ENCODE peak calls at places on chromosomes 13 and 19, in nine cellular contexts. D is pancreas, N is psoas muscle, A is lower lobe of right lung, B is SK-N-SH, G is upper lobe of left lung, Y is kidney epithelial cell, O is GM12865, X is fibroblast of pulmonary artery. U is an unnamed sample.

GRCh38 chr19:45130888-45131615 is 29.7 kb downstream of the NKPD1 start:
- DNase-seq in D (no peak), N (no peak), A (no peak), B (no peak), G (no peak), Y (peak; percentile 34), O (peak; percentile 53), X (no peak), U (no peak)

GRCh38 chr19:33298146-33298911 is 4.0 kb downstream of the CEBPA start:
- DNase-seq in D (no peak), N (no peak), A (peak; percentile 80), B (peak; percentile 41), G (peak; percentile 90), Y (no peak), O (no peak), X (no peak), U (no peak)

GRCh38 chr19:920051-920857 is 3.1 kb downstream of the KISS1R start:
- DNase-seq in D (peak; percentile 62), N (no peak), A (no peak), B (no peak), G (peak; percentile 91), Y (no peak), O (peak; percentile 74), X (peak; percentile 30), U (no peak)

GRCh38 chr19:19554074-19555023 is 16.3 kb downstream of the CILP2 start:
- DNase-seq in D (no peak), N (peak; percentile 57), A (peak; percentile 74), B (peak; percentile 86), G (peak; percentile 79), Y (no peak), O (peak; percentile 64), X (peak; percentile 47), U (no peak)

GRCh38 chr19:2627319-2627829 is 75.1 kb downstream of the GNG7 start:
- DNase-seq in D (peak; percentile 85), N (peak; percentile 87), A (peak; percentile 78), B (no peak), G (peak; percentile 83), Y (peak; percentile 99), O (peak; percentile 67), X (peak; percentile 96), U (peak; percentile 41)

GRCh38 chr19:48329167-48329891 is 4.0 kb downstream of the EMP3 start:
- DNase-seq in D (no peak), N (no peak), A (no peak), B (no peak), G (no peak), Y (no peak), O (peak; percentile 77), X (peak; percentile 44), U (peak; percentile 60)

GRCh38 chr19:45455707-45456499 is 11.9 kb upstream of the FOSB start:
- DNase-seq in D (peak; percentile 99), N (peak; percentile 94), A (peak; percentile 94), B (peak; percentile 71), G (peak; percentile 94), Y (peak; percentile 98), O (peak; percentile 67), X (peak; percentile 99), U (peak; percentile 94)

GRCh38 chr19:5843295-5843927 is 3.9 kb upstream of the FUT6 start:
- DNase-seq in D (no peak), N (no peak), A (no peak), B (no peak), G (peak; percentile 74), Y (no peak), O (no peak), X (no peak), U (no peak)

GRCh38 chr13:43545317-43545874 is 241.4 kb downstream of the ENOX1 start:
- DNase-seq in D (no peak), N (no peak), A (no peak), B (no peak), G (peak; percentile 3), Y (no peak), O (no peak), X (peak; percentile 72), U (peak; percentile 19)

GRCh38 chr13:27921421-27921960 is 1.7 kb downstream of the PDX1 start:
- DNase-seq in D (no peak), N (no peak), A (no peak), B (peak; percentile 34), G (no peak), Y (no peak), O (no peak), X (no peak), U (no peak)

GRCh38 chr13:81540777-81541176 is 1199.9 kb upstream of the SPRY2 start:
- DNase-seq in D (no peak), N (no peak), A (no peak), B (peak; percentile 1), G (no peak), Y (no peak), O (no peak), X (no peak), U (no peak)
- H3K4me3 ChIP-seq in D (no peak overlapping the region), N (no peak overlapping the region), A (no peak overlapping the region), B (peak overlapping the region; percentile 19), G (no peak overlapping the region), Y (no peak overlapping the region), O (no peak overlapping the region), X (no peak overlapping the region), U (no peak overlapping the region)

GRCh38 chr19:18158471-18158870 is 5.5 kb downstream of the PIK3R2 start:
- DNase-seq in D (no peak), N (no peak), A (no peak), B (no peak), G (no peak), Y (no peak), O (no peak), X (no peak), U (no peak)

GRCh38 chr19:18159810-18160209 is 6.8 kb downstream of the PIK3R2 start:
- DNase-seq in D (no peak), N (no peak), A (no peak), B (no peak), G (no peak), Y (no peak), O (no peak), X (no peak), U (no peak)

GRCh38 chr19:18161691-18162039 is 8.7 kb downstream of the PIK3R2 start:
- DNase-seq in D (no peak), N (no peak), A (no peak), B (no peak), G (peak; percentile 49), Y (no peak), O (no peak), X (no peak), U (no peak)

GRCh38 chr19:18160441-18160791 is 7.5 kb downstream of the PIK3R2 start:
- DNase-seq in D (no peak), N (no peak), A (no peak), B (no peak), G (no peak), Y (no peak), O (no peak), X (no peak), U (no peak)

DNA sequence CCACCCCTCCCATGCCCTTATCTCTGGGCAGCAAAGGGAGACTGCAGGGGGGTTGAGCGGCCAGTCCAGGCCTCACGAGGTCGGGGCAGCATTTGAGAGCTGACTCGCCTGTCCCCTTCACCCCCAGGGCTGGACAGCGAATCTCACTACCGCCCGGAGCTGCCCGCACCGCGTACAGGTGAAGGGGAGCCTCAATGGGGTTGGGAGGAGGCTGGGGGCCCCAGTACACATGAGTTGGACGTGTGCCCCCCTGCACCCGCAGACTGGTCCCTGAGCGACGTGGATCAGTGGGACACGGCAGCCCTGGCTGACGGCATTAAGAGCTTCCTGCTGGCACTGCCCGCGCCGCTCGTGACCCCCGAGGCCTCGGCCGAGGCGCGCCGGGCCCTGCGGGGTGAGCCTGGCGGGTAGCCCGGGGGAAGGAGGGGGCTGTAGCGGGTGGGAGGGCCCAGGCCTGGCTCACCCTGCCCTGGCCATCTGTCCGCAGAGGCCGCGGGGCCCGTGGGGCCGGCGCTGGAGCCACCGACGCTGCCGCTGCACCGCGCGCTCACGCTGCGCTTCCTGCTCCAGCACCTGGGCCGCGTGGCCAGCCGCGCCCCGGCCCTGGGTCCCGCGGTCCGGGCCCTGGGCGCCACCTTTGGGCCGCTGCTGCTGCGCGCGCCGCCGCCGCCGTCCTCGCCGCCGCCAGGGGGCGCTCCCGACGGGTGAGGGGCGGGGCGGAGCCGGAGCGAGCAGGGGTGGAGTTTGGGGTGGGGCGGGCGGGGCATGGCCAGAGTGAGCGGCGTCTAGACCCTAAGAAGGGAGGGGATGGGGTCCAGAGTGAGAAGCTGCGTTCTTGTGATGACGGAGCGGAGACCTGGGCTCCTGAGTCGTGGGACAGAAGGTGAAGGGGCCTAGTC is 8.1 kb downstream of the PIK3R2 start:
- DNase-seq in D (peak; percentile 62), N (peak; percentile 79), A (peak; percentile 82), B (peak; percentile 97), G (peak; percentile 97), Y (no peak), O (peak; percentile 85), X (peak; percentile 57), U (peak; percentile 78)
- TF ChIP-seq CTCF in D (peak; percentile 48), N (peak; percentile 87), A (peak; percentile 65), B (no peak), G (peak; percentile 91), Y (peak; percentile 26), O (peak; percentile 66), X (no peak), U (peak; percentile 96)

DNA sequence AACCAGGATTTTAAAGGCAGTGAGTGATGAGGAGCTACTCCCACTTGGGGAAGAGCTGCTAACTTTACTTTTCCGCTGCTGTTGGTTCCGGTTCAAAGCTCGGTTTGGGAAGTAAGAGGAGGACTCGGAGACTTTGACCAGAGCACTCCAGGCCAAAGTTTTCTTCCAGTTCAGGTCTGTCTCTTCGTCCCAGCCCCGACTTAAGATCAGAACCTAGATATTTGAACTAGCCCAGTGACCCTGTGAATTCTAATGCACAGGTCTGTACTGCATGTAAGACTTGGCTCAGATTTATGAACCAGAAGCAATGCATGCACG is 2.0 kb downstream of the COL4A2 start:
- DNase-seq in D (no peak), N (no peak), A (no peak), B (no peak), G (no peak), Y (no peak), O (no peak), X (no peak), U (no peak)
- H3K4me3 ChIP-seq in D (peak overlapping the region; percentile 52), N (peak overlapping the region; percentile 77), A (peak overlapping the region; percentile 78), B (peak overlapping the region; percentile 95), G (peak overlapping the region; percentile 81), Y (peak overlapping the region; percentile 67), O (no peak overlapping the region), X (peak overlapping the region; percentile 87), U (peak overlapping the region; percentile 85)

DNA sequence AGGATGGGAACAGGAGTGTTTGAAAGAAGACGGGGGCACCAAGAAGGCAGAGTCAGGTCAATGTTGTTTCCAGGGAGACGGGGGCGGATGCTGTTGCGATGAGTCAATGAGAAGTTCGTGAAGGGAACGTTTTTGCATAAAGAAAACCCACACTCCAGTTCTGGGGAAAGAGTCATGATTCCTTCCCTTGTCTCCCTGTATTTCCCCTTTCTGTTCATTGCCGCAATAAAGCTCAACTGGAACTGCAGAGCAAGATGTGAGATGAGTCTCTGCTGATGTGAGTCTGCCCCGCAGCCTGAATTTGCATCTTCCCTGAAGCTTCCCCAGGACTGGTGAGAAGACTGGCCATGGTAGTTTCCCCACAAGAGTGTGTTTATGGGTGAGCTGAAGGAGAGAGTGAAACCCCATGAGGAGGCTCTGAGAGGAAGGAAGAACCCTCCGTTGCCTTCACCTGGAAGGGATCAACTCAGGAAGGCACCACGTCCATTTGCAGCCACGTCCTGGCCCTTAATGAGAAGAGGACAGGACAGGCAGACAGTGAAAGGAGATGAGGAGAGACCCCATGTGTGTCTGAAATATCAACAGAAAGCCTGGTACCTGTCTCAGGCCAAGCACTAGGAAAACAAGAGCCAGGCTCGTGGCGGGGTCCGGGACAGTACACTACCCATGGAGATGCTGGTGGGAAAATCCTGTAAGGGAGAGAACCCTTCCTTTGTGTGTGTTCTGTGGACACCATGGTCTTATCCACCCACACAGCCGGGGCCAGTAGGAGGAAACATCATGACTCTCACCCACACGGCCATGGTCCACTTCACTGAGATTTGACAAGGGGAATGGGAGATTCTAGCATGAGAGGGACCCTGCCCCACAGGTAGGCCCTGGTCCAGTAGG is 13.7 kb downstream of the LILRA1 start:
- DNase-seq in D (no peak), N (no peak), A (no peak), B (no peak), G (no peak), Y (no peak), O (peak; percentile 66), X (no peak), U (no peak)
- TF ChIP-seq CTCF in D (no peak), N (no peak), A (no peak), B (no peak), G (no peak), Y (no peak), O (no peak), X (no peak), U (no peak)

U was measured in uterus.